ENCODE peak calls at places on chromosomes 16 and 17, in eight cellular contexts. One of them, this sample, is unnamed.

GRCh38 chr16:119835-120234 is 18.6 kb downstream of the NPRL3 start:
- DNase-seq in endothelial cell: no peak
- DNase-seq in naive thymus-derived CD4-positive, alpha-beta T cell: no peak
- DNase-seq in omental fat pad: no peak
- DNase-seq in GM04504: no peak
- DNase-seq in SK-MEL-5: no peak
- DNase-seq in caudate nucleus: no peak
- DNase-seq in HT1080: no peak
- DNase-seq in this sample: no peak

GRCh38 chr17:59165933-59166342 is 10.4 kb downstream of the PRR11 start:
- DNase-seq in endothelial cell: peak
- DNase-seq in naive thymus-derived CD4-positive, alpha-beta T cell: no peak
- DNase-seq in omental fat pad: no peak
- DNase-seq in GM04504: peak
- DNase-seq in SK-MEL-5: peak
- DNase-seq in caudate nucleus: peak
- DNase-seq in HT1080: peak
- DNase-seq in this sample: no peak

GRCh38 chr16:20871258-20871657 is 28.9 kb downstream of the DCUN1D3 start:
- DNase-seq in endothelial cell: no peak
- DNase-seq in naive thymus-derived CD4-positive, alpha-beta T cell: no peak
- DNase-seq in omental fat pad: no peak
- DNase-seq in GM04504: no peak
- DNase-seq in SK-MEL-5: no peak
- DNase-seq in caudate nucleus: no peak
- DNase-seq in HT1080: no peak
- DNase-seq in this sample: no peak

GRCh38 chr17:78779848-78780247 is 2.2 kb downstream of the CYTH1 start:
- DNase-seq in endothelial cell: no peak
- DNase-seq in naive thymus-derived CD4-positive, alpha-beta T cell: peak
- DNase-seq in omental fat pad: no peak
- DNase-seq in GM04504: no peak
- DNase-seq in SK-MEL-5: no peak
- DNase-seq in caudate nucleus: no peak
- DNase-seq in HT1080: no peak
- DNase-seq in this sample: no peak

GRCh38 chr17:900336-900735 is 79.2 kb downstream of the NXN start:
- DNase-seq in endothelial cell: peak
- DNase-seq in naive thymus-derived CD4-positive, alpha-beta T cell: no peak
- DNase-seq in omental fat pad: no peak
- DNase-seq in GM04504: no peak
- DNase-seq in SK-MEL-5: no peak
- DNase-seq in caudate nucleus: no peak
- DNase-seq in HT1080: no peak
- DNase-seq in this sample: no peak

GRCh38 chr17:59618894-59619312 is 792 bp upstream of the CLTC start:
- DNase-seq in endothelial cell: no peak
- DNase-seq in naive thymus-derived CD4-positive, alpha-beta T cell: no peak
- DNase-seq in omental fat pad: no peak
- DNase-seq in GM04504: no peak
- DNase-seq in SK-MEL-5: no peak
- DNase-seq in caudate nucleus: no peak
- DNase-seq in HT1080: no peak
- DNase-seq in this sample: no peak

GRCh38 chr17:57085448-57086068 is 512 bp downstream of the AKAP1 start:
- DNase-seq in endothelial cell: peak
- DNase-seq in naive thymus-derived CD4-positive, alpha-beta T cell: no peak
- DNase-seq in omental fat pad: no peak
- DNase-seq in GM04504: no peak
- DNase-seq in SK-MEL-5: peak
- DNase-seq in caudate nucleus: peak
- DNase-seq in HT1080: peak
- DNase-seq in this sample: peak

GRCh38 chr16:30585022-30585399 is 486 bp downstream of the ZNF785 start:
- DNase-seq in endothelial cell: peak
- DNase-seq in naive thymus-derived CD4-positive, alpha-beta T cell: no peak
- DNase-seq in omental fat pad: no peak
- DNase-seq in GM04504: no peak
- DNase-seq in SK-MEL-5: no peak
- DNase-seq in caudate nucleus: peak
- DNase-seq in HT1080: no peak
- DNase-seq in this sample: no peak

GRCh38 chr16:20004931-20005330 is 68.8 kb downstream of the GPR139 start:
- DNase-seq in endothelial cell: no peak
- DNase-seq in naive thymus-derived CD4-positive, alpha-beta T cell: no peak
- DNase-seq in omental fat pad: no peak
- DNase-seq in GM04504: no peak
- DNase-seq in SK-MEL-5: peak
- DNase-seq in caudate nucleus: no peak
- DNase-seq in HT1080: no peak
- DNase-seq in this sample: no peak

GRCh38 chr16:67806428-67807147 is at the start of the genes RANBP10 and TSNAXIP1:
- DNase-seq in endothelial cell: peak
- DNase-seq in naive thymus-derived CD4-positive, alpha-beta T cell: peak
- DNase-seq in omental fat pad: peak
- DNase-seq in GM04504: peak
- DNase-seq in SK-MEL-5: peak
- DNase-seq in caudate nucleus: peak
- DNase-seq in HT1080: peak
- DNase-seq in this sample: peak

GRCh38 chr17:34424814-34425490 is 61.9 kb upstream of the CCL1 start:
- DNase-seq in endothelial cell: no peak
- DNase-seq in naive thymus-derived CD4-positive, alpha-beta T cell: no peak
- DNase-seq in omental fat pad: no peak
- DNase-seq in GM04504: no peak
- DNase-seq in SK-MEL-5: no peak
- DNase-seq in caudate nucleus: no peak
- DNase-seq in HT1080: no peak
- DNase-seq in this sample: no peak

GRCh38 chr16:10970065-10970464 is 25.7 kb downstream of the CLEC16A start:
- DNase-seq in endothelial cell: no peak
- DNase-seq in naive thymus-derived CD4-positive, alpha-beta T cell: no peak
- DNase-seq in omental fat pad: no peak
- DNase-seq in GM04504: no peak
- DNase-seq in SK-MEL-5: no peak
- DNase-seq in caudate nucleus: no peak
- DNase-seq in HT1080: peak
- DNase-seq in this sample: no peak

GRCh38 chr17:82737981-82738877 is 2.8 kb downstream of the FN3K start:
- DNase-seq in endothelial cell: no peak
- DNase-seq in naive thymus-derived CD4-positive, alpha-beta T cell: no peak
- DNase-seq in omental fat pad: no peak
- DNase-seq in GM04504: no peak
- DNase-seq in SK-MEL-5: peak
- DNase-seq in caudate nucleus: peak
- DNase-seq in HT1080: no peak
- DNase-seq in this sample: no peak

GRCh38 chr17:76671123-76671911 is 27.8 kb upstream of the ST6GALNAC1 start:
- DNase-seq in endothelial cell: peak
- DNase-seq in naive thymus-derived CD4-positive, alpha-beta T cell: peak
- DNase-seq in omental fat pad: peak
- DNase-seq in GM04504: peak
- DNase-seq in SK-MEL-5: peak
- DNase-seq in caudate nucleus: peak
- DNase-seq in HT1080: peak
- DNase-seq in this sample: peak

GRCh38 chr17:61482467-61482866 is 30.2 kb downstream of the TBX4 start:
- DNase-seq in endothelial cell: no peak
- DNase-seq in naive thymus-derived CD4-positive, alpha-beta T cell: no peak
- DNase-seq in omental fat pad: no peak
- DNase-seq in GM04504: no peak
- DNase-seq in SK-MEL-5: no peak
- DNase-seq in caudate nucleus: no peak
- DNase-seq in HT1080: no peak
- DNase-seq in this sample: no peak

GRCh38 chr16:50671644-50672260 is 9.4 kb downstream of the SNX20 start:
- DNase-seq in endothelial cell: peak
- DNase-seq in naive thymus-derived CD4-positive, alpha-beta T cell: peak
- DNase-seq in omental fat pad: no peak
- DNase-seq in GM04504: peak
- DNase-seq in SK-MEL-5: peak
- DNase-seq in caudate nucleus: no peak
- DNase-seq in HT1080: peak
- DNase-seq in this sample: no peak

GRCh38 chr16:30085247-30085646 is 6.5 kb downstream of the TBX6 start:
- DNase-seq in endothelial cell: no peak
- DNase-seq in naive thymus-derived CD4-positive, alpha-beta T cell: no peak
- DNase-seq in omental fat pad: no peak
- DNase-seq in GM04504: no peak
- DNase-seq in SK-MEL-5: no peak
- DNase-seq in caudate nucleus: no peak
- DNase-seq in HT1080: no peak
- DNase-seq in this sample: no peak

GRCh38 chr17:19376799-19377198 is 1.5 kb upstream of the MAPK7 start:
- DNase-seq in endothelial cell: no peak
- DNase-seq in naive thymus-derived CD4-positive, alpha-beta T cell: no peak
- DNase-seq in omental fat pad: no peak
- DNase-seq in GM04504: no peak
- DNase-seq in SK-MEL-5: peak
- DNase-seq in caudate nucleus: no peak
- DNase-seq in HT1080: no peak
- DNase-seq in this sample: no peak

GRCh38 chr16:11078812-11079459 is 134.6 kb downstream of the CLEC16A start:
- DNase-seq in endothelial cell: no peak
- DNase-seq in naive thymus-derived CD4-positive, alpha-beta T cell: no peak
- DNase-seq in omental fat pad: no peak
- DNase-seq in GM04504: peak
- DNase-seq in SK-MEL-5: no peak
- DNase-seq in caudate nucleus: no peak
- DNase-seq in HT1080: peak
- DNase-seq in this sample: no peak

This sample was measured in GM18507.